ENCODE peak calls at places on chromosomes 6 and 20, in seven cellular contexts. One of them, this sample, is unnamed.

GRCh38 chr20:726160-726559 is 42.1 kb downstream of the SLC52A3 start:
- DNase-seq in heart left ventricle: no peak
- DNase-seq in CD4-positive, alpha-beta T cell: no peak
- DNase-seq in fibroblast of mammary gland: no peak
- DNase-seq in coronary artery: no peak
- DNase-seq in GM23338: no peak
- DNase-seq in adrenal gland: no peak
- DNase-seq in this sample: no peak

GRCh38 chr20:18904624-18905023 is 91.0 kb downstream of the SCP2D1 start:
- DNase-seq in heart left ventricle: no peak
- DNase-seq in CD4-positive, alpha-beta T cell: no peak
- DNase-seq in fibroblast of mammary gland: no peak
- DNase-seq in coronary artery: no peak
- DNase-seq in GM23338: peak
- DNase-seq in adrenal gland: peak
- DNase-seq in this sample: peak

GRCh38 chr20:45995213-45996097 is 13.3 kb upstream of the MMP9 start:
- DNase-seq in heart left ventricle: no peak
- DNase-seq in CD4-positive, alpha-beta T cell: no peak
- DNase-seq in fibroblast of mammary gland: no peak
- DNase-seq in coronary artery: no peak
- DNase-seq in GM23338: peak
- DNase-seq in adrenal gland: no peak
- DNase-seq in this sample: no peak

GRCh38 chr20:20295621-20296498 is 72.0 kb upstream of the INSM1 start:
- DNase-seq in heart left ventricle: no peak
- DNase-seq in CD4-positive, alpha-beta T cell: no peak
- DNase-seq in fibroblast of mammary gland: peak
- DNase-seq in coronary artery: no peak
- DNase-seq in GM23338: no peak
- DNase-seq in adrenal gland: no peak
- DNase-seq in this sample: no peak

GRCh38 chr6:7047966-7048365 is 59.8 kb upstream of the RREB1 start:
- DNase-seq in heart left ventricle: no peak
- DNase-seq in CD4-positive, alpha-beta T cell: no peak
- DNase-seq in fibroblast of mammary gland: peak
- DNase-seq in coronary artery: no peak
- DNase-seq in GM23338: no peak
- DNase-seq in adrenal gland: no peak
- DNase-seq in this sample: no peak

GRCh38 chr6:294656-295565 is 2.6 kb downstream of the DUSP22 start:
- DNase-seq in heart left ventricle: no peak
- DNase-seq in CD4-positive, alpha-beta T cell: no peak
- DNase-seq in fibroblast of mammary gland: no peak
- DNase-seq in coronary artery: peak
- DNase-seq in GM23338: no peak
- DNase-seq in adrenal gland: no peak
- DNase-seq in this sample: peak

GRCh38 chr20:53390780-53391179 is 202.9 kb downstream of the ZNF217 start:
- DNase-seq in heart left ventricle: no peak
- DNase-seq in CD4-positive, alpha-beta T cell: no peak
- DNase-seq in fibroblast of mammary gland: no peak
- DNase-seq in coronary artery: no peak
- DNase-seq in GM23338: no peak
- DNase-seq in adrenal gland: no peak
- DNase-seq in this sample: no peak

GRCh38 chr6:85977661-85978060 is 335.0 kb upstream of the SYNCRIP start:
- DNase-seq in heart left ventricle: no peak
- DNase-seq in CD4-positive, alpha-beta T cell: no peak
- DNase-seq in fibroblast of mammary gland: no peak
- DNase-seq in coronary artery: no peak
- DNase-seq in GM23338: no peak
- DNase-seq in adrenal gland: no peak
- DNase-seq in this sample: no peak

GRCh38 chr6:116363759-116364158 is 7.0 kb upstream of the DSE start:
- DNase-seq in heart left ventricle: no peak
- DNase-seq in CD4-positive, alpha-beta T cell: no peak
- DNase-seq in fibroblast of mammary gland: peak
- DNase-seq in coronary artery: no peak
- DNase-seq in GM23338: no peak
- DNase-seq in adrenal gland: no peak
- DNase-seq in this sample: peak

GRCh38 chr6:90537027-90537426 is 49.8 kb downstream of the MAP3K7 start:
- DNase-seq in heart left ventricle: no peak
- DNase-seq in CD4-positive, alpha-beta T cell: no peak
- DNase-seq in fibroblast of mammary gland: peak
- DNase-seq in coronary artery: no peak
- DNase-seq in GM23338: no peak
- DNase-seq in adrenal gland: no peak
- DNase-seq in this sample: peak

GRCh38 chr6:331622-332521 is 39.6 kb downstream of the DUSP22 start:
- DNase-seq in heart left ventricle: no peak
- DNase-seq in CD4-positive, alpha-beta T cell: no peak
- DNase-seq in fibroblast of mammary gland: no peak
- DNase-seq in coronary artery: no peak
- DNase-seq in GM23338: no peak
- DNase-seq in adrenal gland: no peak
- DNase-seq in this sample: no peak

GRCh38 chr6:2857580-2858337 is 16.1 kb upstream of the SERPINB1 start:
- DNase-seq in heart left ventricle: peak
- DNase-seq in CD4-positive, alpha-beta T cell: peak
- DNase-seq in fibroblast of mammary gland: peak
- DNase-seq in coronary artery: no peak
- DNase-seq in GM23338: no peak
- DNase-seq in adrenal gland: peak
- DNase-seq in this sample: peak

GRCh38 chr20:32526125-32526524 is 59.0 kb downstream of the NOL4L start:
- DNase-seq in heart left ventricle: no peak
- DNase-seq in CD4-positive, alpha-beta T cell: no peak
- DNase-seq in fibroblast of mammary gland: no peak
- DNase-seq in coronary artery: no peak
- DNase-seq in GM23338: no peak
- DNase-seq in adrenal gland: no peak
- DNase-seq in this sample: no peak

GRCh38 chr6:1553562-1554088 is 56.1 kb upstream of the FOXC1 start:
- DNase-seq in heart left ventricle: no peak
- DNase-seq in CD4-positive, alpha-beta T cell: no peak
- DNase-seq in fibroblast of mammary gland: peak
- DNase-seq in coronary artery: no peak
- DNase-seq in GM23338: no peak
- DNase-seq in adrenal gland: no peak
- DNase-seq in this sample: peak

GRCh38 chr6:1552296-1552761 is 57.4 kb upstream of the FOXC1 start:
- DNase-seq in heart left ventricle: no peak
- DNase-seq in CD4-positive, alpha-beta T cell: no peak
- DNase-seq in fibroblast of mammary gland: peak
- DNase-seq in coronary artery: no peak
- DNase-seq in GM23338: peak
- DNase-seq in adrenal gland: no peak
- DNase-seq in this sample: peak

GRCh38 chr6:1554241-1554880 is 55.4 kb upstream of the FOXC1 start:
- DNase-seq in heart left ventricle: no peak
- DNase-seq in CD4-positive, alpha-beta T cell: no peak
- DNase-seq in fibroblast of mammary gland: no peak
- DNase-seq in coronary artery: no peak
- DNase-seq in GM23338: no peak
- DNase-seq in adrenal gland: no peak
- DNase-seq in this sample: no peak

GRCh38 chr6:1558388-1558787 is 51.3 kb upstream of the FOXC1 start:
- DNase-seq in heart left ventricle: no peak
- DNase-seq in CD4-positive, alpha-beta T cell: no peak
- DNase-seq in fibroblast of mammary gland: peak
- DNase-seq in coronary artery: no peak
- DNase-seq in GM23338: peak
- DNase-seq in adrenal gland: no peak
- DNase-seq in this sample: no peak

DNA sequence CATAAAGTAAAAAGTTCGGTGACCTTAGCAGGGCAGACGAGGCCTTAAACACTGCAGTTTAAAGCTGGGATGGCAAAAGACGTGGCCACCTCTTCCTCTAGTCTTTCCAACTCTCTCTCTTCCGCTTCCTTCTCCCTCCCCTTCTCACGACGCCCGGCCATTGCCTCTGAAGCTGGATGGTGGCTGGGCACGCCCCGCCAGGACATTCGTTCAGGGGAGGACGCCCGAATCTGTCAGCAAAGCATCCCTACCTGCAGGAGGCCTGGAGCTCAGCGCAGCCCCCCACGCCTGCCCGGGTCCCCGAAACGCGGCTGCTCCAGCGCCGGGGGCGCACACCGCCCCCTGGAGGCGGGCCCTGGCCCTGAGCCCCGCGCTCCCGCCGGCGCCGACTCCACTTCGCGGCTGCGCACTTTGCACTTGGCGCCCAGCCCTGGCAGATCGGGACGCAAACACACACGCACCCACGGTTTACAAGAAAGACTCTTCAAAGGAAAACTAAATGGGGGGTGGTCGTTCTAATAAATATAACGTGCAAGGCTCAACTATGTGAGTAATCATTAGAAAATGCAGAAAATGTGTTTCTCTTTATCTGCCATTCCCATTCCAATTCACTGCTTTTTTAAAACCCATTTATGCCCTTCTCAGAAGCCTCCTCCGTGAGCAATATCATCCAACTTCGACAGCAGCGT is 54.7 kb upstream of the FOXC1 start:
- DNase-seq in heart left ventricle: peak
- DNase-seq in CD4-positive, alpha-beta T cell: peak
- DNase-seq in fibroblast of mammary gland: peak
- DNase-seq in coronary artery: no peak
- DNase-seq in GM23338: peak
- DNase-seq in adrenal gland: peak
- DNase-seq in this sample: peak
- TF ChIP-seq CTCF in heart left ventricle: peak
- TF ChIP-seq CTCF in CD4-positive, alpha-beta T cell: peak
- TF ChIP-seq CTCF in fibroblast of mammary gland: no peak
- TF ChIP-seq CTCF in coronary artery: peak
- TF ChIP-seq CTCF in GM23338: peak
- TF ChIP-seq CTCF in adrenal gland: peak
- TF ChIP-seq CTCF in this sample: peak

DNA sequence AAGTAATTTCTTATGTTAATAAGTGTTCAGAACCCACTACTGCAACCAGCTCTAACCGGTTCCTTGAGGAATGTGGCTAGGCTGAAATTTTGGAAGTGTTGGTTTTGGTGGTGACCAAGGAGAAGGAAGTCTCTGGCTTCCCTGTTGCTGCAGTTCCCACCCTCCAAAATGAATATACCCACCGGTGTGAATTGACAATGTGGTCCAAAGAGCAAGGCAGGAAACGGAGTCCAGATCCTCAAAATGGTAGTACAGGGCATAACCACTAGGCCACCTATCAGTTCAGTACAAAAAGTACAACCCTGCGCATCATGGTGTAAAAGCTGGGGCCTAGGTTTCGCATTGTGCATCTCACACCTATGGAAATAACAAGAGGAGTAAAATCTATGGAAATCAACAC is 2.8 kb downstream of the ADNP start:
- DNase-seq in heart left ventricle: no peak
- DNase-seq in CD4-positive, alpha-beta T cell: no peak
- DNase-seq in fibroblast of mammary gland: no peak
- DNase-seq in coronary artery: no peak
- DNase-seq in GM23338: no peak
- DNase-seq in adrenal gland: no peak
- DNase-seq in this sample: no peak
- TF ChIP-seq CTCF in heart left ventricle: no peak
- TF ChIP-seq CTCF in CD4-positive, alpha-beta T cell: no peak
- TF ChIP-seq CTCF in fibroblast of mammary gland: no peak
- TF ChIP-seq CTCF in coronary artery: no peak
- TF ChIP-seq CTCF in GM23338: no peak
- TF ChIP-seq CTCF in adrenal gland: no peak
- TF ChIP-seq CTCF in this sample: no peak

GRCh38 chr6:14322841-14323240 is 205.3 kb downstream of the CD83 start:
- DNase-seq in heart left ventricle: no peak
- DNase-seq in CD4-positive, alpha-beta T cell: no peak
- DNase-seq in fibroblast of mammary gland: no peak
- DNase-seq in coronary artery: no peak
- DNase-seq in GM23338: no peak
- DNase-seq in adrenal gland: no peak
- DNase-seq in this sample: no peak

GRCh38 chr6:14320342-14320741 is 202.8 kb downstream of the CD83 start:
- DNase-seq in heart left ventricle: no peak
- DNase-seq in CD4-positive, alpha-beta T cell: no peak
- DNase-seq in fibroblast of mammary gland: no peak
- DNase-seq in coronary artery: no peak
- DNase-seq in GM23338: no peak
- DNase-seq in adrenal gland: no peak
- DNase-seq in this sample: no peak

GRCh38 chr6:14324042-14324441 is 206.5 kb downstream of the CD83 start:
- DNase-seq in heart left ventricle: no peak
- DNase-seq in CD4-positive, alpha-beta T cell: no peak
- DNase-seq in fibroblast of mammary gland: no peak
- DNase-seq in coronary artery: no peak
- DNase-seq in GM23338: no peak
- DNase-seq in adrenal gland: no peak
- DNase-seq in this sample: no peak

GRCh38 chr6:14317616-14318015 is 200.0 kb downstream of the CD83 start:
- DNase-seq in heart left ventricle: no peak
- DNase-seq in CD4-positive, alpha-beta T cell: no peak
- DNase-seq in fibroblast of mammary gland: no peak
- DNase-seq in coronary artery: no peak
- DNase-seq in GM23338: no peak
- DNase-seq in adrenal gland: no peak
- DNase-seq in this sample: no peak

DNA sequence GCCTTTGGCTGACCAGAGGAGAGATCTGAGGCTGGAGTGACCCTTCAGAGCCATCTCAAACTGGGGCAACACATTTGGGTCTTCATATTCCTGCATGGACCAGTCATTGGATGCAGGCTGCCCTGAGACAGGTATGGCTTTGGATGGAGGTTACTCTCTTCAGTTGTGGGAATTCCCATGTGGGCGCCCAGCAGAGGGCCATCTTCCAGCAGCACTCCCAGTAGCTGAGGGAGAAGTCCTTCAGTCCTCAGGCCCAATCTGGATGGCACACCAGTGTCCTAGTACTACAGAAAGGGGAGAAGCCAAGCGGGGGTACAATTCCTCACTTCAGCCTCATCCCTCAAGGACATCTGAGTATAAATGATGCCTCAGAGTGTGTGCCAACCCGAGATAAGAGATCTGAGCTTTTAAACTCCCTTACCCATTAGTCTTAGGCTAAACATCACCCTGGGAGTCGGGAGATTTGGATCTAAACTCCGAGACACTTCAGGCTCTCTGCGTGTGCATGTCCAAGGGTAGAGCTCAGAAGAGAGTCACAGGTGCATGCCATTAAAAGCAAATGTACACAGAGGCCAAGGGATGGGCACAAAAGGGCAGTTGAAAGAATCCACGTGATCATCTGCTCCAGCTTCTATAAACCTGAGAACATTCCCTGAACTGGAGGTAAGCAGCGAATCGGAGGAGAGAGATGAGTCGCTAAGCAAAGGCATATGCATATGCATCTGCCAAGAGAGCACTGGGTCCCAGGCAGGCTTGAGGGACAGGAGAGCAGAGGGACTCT is 204.6 kb downstream of the CD83 start:
- DNase-seq in heart left ventricle: peak
- DNase-seq in CD4-positive, alpha-beta T cell: no peak
- DNase-seq in fibroblast of mammary gland: no peak
- DNase-seq in coronary artery: no peak
- DNase-seq in GM23338: peak
- DNase-seq in adrenal gland: no peak
- DNase-seq in this sample: peak
- TF ChIP-seq CTCF in heart left ventricle: peak
- TF ChIP-seq CTCF in CD4-positive, alpha-beta T cell: no peak
- TF ChIP-seq CTCF in fibroblast of mammary gland: no peak
- TF ChIP-seq CTCF in coronary artery: no peak
- TF ChIP-seq CTCF in GM23338: peak
- TF ChIP-seq CTCF in adrenal gland: no peak
- TF ChIP-seq CTCF in this sample: peak

GRCh38 chr6:26457796-26458688 is at the start of gene BTN2A1:
- DNase-seq in heart left ventricle: peak
- DNase-seq in CD4-positive, alpha-beta T cell: peak
- DNase-seq in fibroblast of mammary gland: peak
- DNase-seq in coronary artery: peak
- DNase-seq in GM23338: peak
- DNase-seq in adrenal gland: peak
- DNase-seq in this sample: peak
- TF ChIP-seq CTCF in heart left ventricle: no peak
- TF ChIP-seq CTCF in CD4-positive, alpha-beta T cell: no peak
- TF ChIP-seq CTCF in fibroblast of mammary gland: no peak
- TF ChIP-seq CTCF in coronary artery: no peak
- TF ChIP-seq CTCF in GM23338: peak
- TF ChIP-seq CTCF in adrenal gland: no peak
- TF ChIP-seq CTCF in this sample: no peak